ENCODE peak calls at places on chromosomes 11 and 22, in seven cellular contexts. L is GM23338; W is activated T-cell treated with anti-CD3 and anti-CD28 coated beads for 1 hour; J is fibroblast of the conjunctiva; N is ACHN; S is coronary artery; R is CD8-positive, alpha-beta memory T cell. M is an unnamed sample.

GRCh38 chr22:50302041-50302541 is 5.4 kb downstream of the PLXNB2 start:
- DNase-seq in L (no peak), W (no peak), J (no peak), N (no peak), S (no peak), R (no peak), M (no peak)

GRCh38 chr11:9821008-9821752 is 157.3 kb downstream of the SWAP70 start:
- DNase-seq in L (no peak), W (no peak), J (peak), N (no peak), S (no peak), R (no peak), M (no peak)

GRCh38 chr11:118210323-118210722 is 14.5 kb downstream of the JAML start:
- DNase-seq in L (no peak), W (no peak), J (no peak), N (no peak), S (no peak), R (no peak), M (no peak)

GRCh38 chr11:1368216-1368615 is 21.5 kb upstream of the BRSK2 start:
- DNase-seq in L (no peak), W (no peak), J (no peak), N (no peak), S (no peak), R (no peak), M (no peak)

GRCh38 chr11:134423106-134423505 is 11.1 kb upstream of the B3GAT1 start:
- DNase-seq in L (no peak), W (no peak), J (no peak), N (no peak), S (no peak), R (no peak), M (no peak)

GRCh38 chr11:128711136-128711535 is 17.3 kb downstream of the FLI1 start:
- DNase-seq in L (no peak), W (no peak), J (no peak), N (no peak), S (no peak), R (no peak), M (no peak)

GRCh38 chr11:55624531-55624930 is 10.4 kb upstream of the OR4P4 start:
- DNase-seq in L (no peak), W (no peak), J (no peak), N (no peak), S (no peak), R (no peak), M (no peak)

GRCh38 chr11:2261436-2262230 is 8.8 kb downstream of the ASCL2 start:
- DNase-seq in L (no peak), W (no peak), J (no peak), N (no peak), S (no peak), R (no peak), M (peak)

GRCh38 chr11:125348704-125349635 is 147.1 kb downstream of the FEZ1 start:
- DNase-seq in L (peak), W (peak), J (no peak), N (peak), S (no peak), R (peak), M (no peak)

GRCh38 chr11:109984634-109985289 is 108.4 kb upstream of the ZC3H12C start:
- DNase-seq in L (no peak), W (no peak), J (no peak), N (no peak), S (no peak), R (no peak), M (no peak)

GRCh38 chr11:113862430-113862829 is 12.9 kb downstream of the USP28 start:
- DNase-seq in L (peak), W (no peak), J (no peak), N (no peak), S (no peak), R (no peak), M (no peak)